ENCODE peak calls at places on chromosomes 1 and 21, in four cellular contexts. X, U, G and Z are unnamed samples.

GRCh38 chr1:67710417-67710816 is 25.4 kb downstream of the GADD45A start:
- DNase-seq in X (no peak), U (no peak), G (no peak), Z (no peak)

GRCh38 chr1:90133133-90133532 is 138.2 kb downstream of the ZNF326 start:
- DNase-seq in X (no peak), U (peak), G (no peak), Z (no peak)

GRCh38 chr1:161864577-161864976 is 98.5 kb downstream of the ATF6 start:
- DNase-seq in X (peak), U (no peak), G (no peak), Z (peak)

GRCh38 chr1:61639218-61639617 is 85.7 kb downstream of the TM2D1 start:
- DNase-seq in X (no peak), U (peak), G (no peak), Z (no peak)

GRCh38 chr1:119318466-119319309 is 49.9 kb upstream of the HAO2 start:
- DNase-seq in X (no peak), U (no peak), G (no peak), Z (no peak)

GRCh38 chr1:240683576-240683975 is 71.6 kb upstream of the GREM2 start:
- DNase-seq in X (no peak), U (no peak), G (no peak), Z (no peak)

GRCh38 chr1:227766015-227766634 is 30.9 kb downstream of the SNAP47 start:
- DNase-seq in X (peak), U (peak), G (no peak), Z (peak)

GRCh38 chr1:226948480-226948879 is 8.4 kb downstream of the COQ8A start:
- DNase-seq in X (no peak), U (no peak), G (no peak), Z (no peak)

GRCh38 chr1:153387001-153387400 is 3.9 kb downstream of the S100A8 start:
- DNase-seq in X (no peak), U (no peak), G (no peak), Z (no peak)

GRCh38 chr1:185440877-185441276 is 123.8 kb upstream of the IVNS1ABP start:
- DNase-seq in X (no peak), U (no peak), G (no peak), Z (no peak)

GRCh38 chr1:170461762-170462384 is 70.1 kb upstream of the GORAB start:
- DNase-seq in X (no peak), U (no peak), G (no peak), Z (no peak)

GRCh38 chr1:218247339-218247738 is 37.8 kb upstream of the RRP15 start:
- DNase-seq in X (no peak), U (no peak), G (no peak), Z (no peak)

GRCh38 chr1:26203642-26204318 is 13.4 kb downstream of the CATSPER4 start:
- DNase-seq in X (no peak), U (no peak), G (no peak), Z (no peak)

GRCh38 chr1:202244841-202245261 is 51.3 kb downstream of the LGR6 start:
- DNase-seq in X (no peak), U (no peak), G (no peak), Z (no peak)

GRCh38 chr1:47830021-47830420 is 167.2 kb downstream of the TRABD2B start:
- DNase-seq in X (no peak), U (no peak), G (no peak), Z (no peak)

GRCh38 chr1:117815926-117816325 is 113.5 kb downstream of the GDAP2 start:
- DNase-seq in X (no peak), U (no peak), G (no peak), Z (no peak)

GRCh38 chr1:196680107-196680506 is 28.3 kb downstream of the CFH start:
- DNase-seq in X (no peak), U (no peak), G (no peak), Z (no peak)

GRCh38 chr1:201016211-201016651 is 7.3 kb downstream of the KIF21B start:
- DNase-seq in X (no peak), U (peak), G (peak), Z (peak)

GRCh38 chr1:11132571-11133293 is 33.1 kb upstream of the EXOSC10 start:
- DNase-seq in X (no peak), U (no peak), G (no peak), Z (no peak)

GRCh38 chr1:205294175-205294913 is 27.2 kb downstream of the NUAK2 start:
- DNase-seq in X (no peak), U (peak), G (no peak), Z (no peak)

GRCh38 chr21:33760641-33761103 is 118.4 kb downstream of the ITSN1 start:
- DNase-seq in X (no peak), U (no peak), G (no peak), Z (no peak)

GRCh38 chr1:91803133-91803532 is 82.8 kb downstream of the TGFBR3 start:
- DNase-seq in X (no peak), U (no peak), G (no peak), Z (no peak)

GRCh38 chr21:38990424-38990794 is 184.7 kb downstream of the ETS2 start:
- DNase-seq in X (no peak), U (no peak), G (no peak), Z (no peak)

GRCh38 chr1:223832637-223832943 is 13.2 kb downstream of the TP53BP2 start:
- DNase-seq in X (no peak), U (no peak), G (no peak), Z (no peak)

GRCh38 chr1:19436716-19437476 is 48.4 kb downstream of the CAPZB start:
- DNase-seq in X (no peak), U (peak), G (no peak), Z (no peak)

GRCh38 chr1:13512472-13512871 is 1.3 kb downstream of the LRRC38 start:
- DNase-seq in X (no peak), U (no peak), G (no peak), Z (no peak)

GRCh38 chr1:218866507-218866906 is 307.2 kb upstream of the LYPLAL1 start:
- DNase-seq in X (no peak), U (no peak), G (no peak), Z (no peak)

GRCh38 chr1:38558476-38559179 is 300.9 kb downstream of the RRAGC start:
- DNase-seq in X (no peak), U (no peak), G (no peak), Z (no peak)

GRCh38 chr1:107787299-107787698 is 177.7 kb downstream of the VAV3 start:
- DNase-seq in X (peak), U (no peak), G (no peak), Z (no peak)

GRCh38 chr1:46681333-46682034 is 9.8 kb downstream of the TEX38 start:
- DNase-seq in X (no peak), U (no peak), G (no peak), Z (no peak)

GRCh38 chr21:34558960-34559631 is 47.1 kb upstream of the KCNE1 start:
- DNase-seq in X (no peak), U (no peak), G (no peak), Z (no peak)

GRCh38 chr1:22810378-22810777 is 99.7 kb downstream of the EPHB2 start:
- DNase-seq in X (no peak), U (no peak), G (no peak), Z (no peak)

GRCh38 chr1:87684194-87684593 is 355.5 kb downstream of the LMO4 start:
- DNase-seq in X (peak), U (peak), G (no peak), Z (peak)

GRCh38 chr1:44670751-44671640 is 3.3 kb downstream of the TMEM53 start:
- DNase-seq in X (no peak), U (no peak), G (no peak), Z (no peak)

GRCh38 chr1:234309598-234310459 is 63.4 kb upstream of the COA6 start:
- DNase-seq in X (peak), U (peak), G (peak), Z (peak)